ENCODE peak calls at places on chromosomes 4 and X, in four cellular contexts. K is ovary, M is caudate nucleus, Z is osteoblast. S is an unnamed sample.

GRCh38 chr4:137934921-137935320 is 307.2 kb downstream of the SLC7A11 start:
- DNase-seq in K (no peak), M (no peak), Z (no peak), S (no peak)

GRCh38 chr4:161704653-161705052 is 459.1 kb downstream of the FSTL5 start:
- DNase-seq in K (no peak), M (no peak), Z (no peak), S (no peak)

GRCh38 chr4:183264614-183265013 is 55.5 kb downstream of the CLDN22 start:
- DNase-seq in K (no peak), M (no peak), Z (no peak), S (no peak)

GRCh38 chrX:72123471-72124185 is 8.1 kb downstream of the RTL5 start:
- DNase-seq in K (no peak), M (no peak), Z (peak), S (peak)

GRCh38 chr4:112916868-112917267 is 132.6 kb upstream of the ANK2 start:
- DNase-seq in K (no peak), M (no peak), Z (peak), S (no peak)

GRCh38 chr4:182533948-182534347 is 290.7 kb downstream of the TENM3 start:
- DNase-seq in K (no peak), M (no peak), Z (no peak), S (no peak)

GRCh38 chr4:96649536-96649935 is 809.6 kb downstream of the PDHA2 start:
- DNase-seq in K (no peak), M (no peak), Z (no peak), S (no peak)

GRCh38 chr4:39324897-39325613 is 41.1 kb downstream of the RFC1 start:
- DNase-seq in K (no peak), M (no peak), Z (no peak), S (no peak)

GRCh38 chr4:145531193-145531592 is 49.5 kb downstream of the SMAD1 start:
- DNase-seq in K (no peak), M (no peak), Z (no peak), S (peak)

GRCh38 chrX:123859409-123859827 is 435 bp upstream of the XIAP start:
- DNase-seq in K (peak), M (peak), Z (peak), S (no peak)

GRCh38 chr4:93201471-93201870 is 627.1 kb upstream of the ATOH1 start:
- DNase-seq in K (no peak), M (no peak), Z (no peak), S (no peak)

GRCh38 chrX:2696698-2697215 is 5.7 kb downstream of the CD99 start:
- DNase-seq in K (no peak), M (no peak), Z (peak), S (no peak)

GRCh38 chrX:4451591-4451990 is 738.1 kb upstream of the PRKX start:
- DNase-seq in K (no peak), M (no peak), Z (no peak), S (no peak)

GRCh38 chrX:12139934-12140611 is 1.8 kb downstream of the FRMPD4 start:
- DNase-seq in K (no peak), M (no peak), Z (no peak), S (no peak)

GRCh38 chr4:110614173-110614948 is 8.5 kb downstream of the PITX2 start:
- DNase-seq in K (no peak), M (no peak), Z (no peak), S (no peak)

GRCh38 chr4:168724960-168725359 is 228.1 kb downstream of the PALLD start:
- DNase-seq in K (no peak), M (no peak), Z (peak), S (no peak)

GRCh38 chr4:168723569-168723968 is 226.7 kb downstream of the PALLD start:
- DNase-seq in K (no peak), M (no peak), Z (peak), S (no peak)

GRCh38 chr4:168724243-168724642 is 227.4 kb downstream of the PALLD start:
- DNase-seq in K (no peak), M (no peak), Z (no peak), S (no peak)

GRCh38 chr4:168722391-168722790 is 225.5 kb downstream of the PALLD start:
- DNase-seq in K (no peak), M (no peak), Z (no peak), S (no peak)

DNA sequence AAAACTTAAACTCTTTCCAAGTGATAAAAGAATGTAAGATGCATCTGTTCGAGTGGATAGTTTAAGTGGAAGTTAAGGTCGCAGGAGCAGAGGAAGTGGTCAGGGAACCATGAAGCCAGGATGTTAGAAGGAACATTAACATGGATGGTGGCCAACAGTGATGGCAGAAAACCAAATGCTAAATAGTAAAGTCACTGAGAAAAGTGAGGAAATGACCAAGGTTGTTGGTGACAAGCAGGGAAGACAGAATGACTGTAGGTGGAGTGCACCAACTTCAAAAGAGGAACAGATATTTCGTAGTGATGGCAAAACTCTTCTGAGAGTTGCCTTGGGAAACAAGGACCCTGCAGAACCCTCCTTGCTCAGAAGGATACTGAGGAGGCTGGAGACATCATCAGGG is 226.2 kb downstream of the PALLD start:
- DNase-seq in K (no peak), M (no peak), Z (peak), S (peak)
- H3K27ac ChIP-seq in K (no peak), M (no peak), Z (peak), S (peak)

GRCh38 chrX:13808293-13808692 is 8.6 kb downstream of the GPM6B start:
- DNase-seq in K (no peak), M (no peak), Z (no peak), S (no peak)
- H3K27ac ChIP-seq in K (no peak), M (peak), Z (no peak), S (no peak)

GRCh38 chr4:40492747-40493146 is 136.9 kb downstream of the RBM47 start:
- DNase-seq in K (no peak), M (no peak), Z (no peak), S (no peak)
- H3K27ac ChIP-seq in K (no peak), M (no peak), Z (no peak), S (peak)

GRCh38 chr4:90442619-90443018 is 315.4 kb downstream of the CCSER1 start:
- DNase-seq in K (no peak), M (no peak), Z (no peak), S (no peak)

GRCh38 chr4:90441770-90442169 is 314.6 kb downstream of the CCSER1 start:
- DNase-seq in K (no peak), M (no peak), Z (no peak), S (no peak)

GRCh38 chr4:90443231-90443630 is 316.0 kb downstream of the CCSER1 start:
- DNase-seq in K (no peak), M (no peak), Z (no peak), S (no peak)

GRCh38 chr4:90445380-90445779 is 318.2 kb downstream of the CCSER1 start:
- DNase-seq in K (no peak), M (no peak), Z (no peak), S (no peak)

DNA sequence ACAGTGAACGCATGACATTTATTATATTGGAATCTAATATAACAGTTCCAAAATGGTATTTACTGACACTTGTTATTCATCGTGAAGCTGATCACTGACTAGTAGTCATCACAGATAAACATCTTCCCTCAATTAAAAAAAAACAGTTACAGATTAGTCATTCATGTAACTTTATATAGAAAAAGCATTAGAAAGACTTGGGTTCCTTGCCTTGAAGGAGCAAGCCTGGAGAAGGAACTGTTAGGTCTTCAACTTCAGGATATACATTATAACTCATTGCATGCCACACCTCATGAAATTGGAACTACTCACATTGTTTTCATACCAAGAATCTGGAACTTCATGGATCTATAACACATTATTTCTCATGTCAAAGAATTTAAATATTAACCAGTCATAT is 317.7 kb downstream of the CCSER1 start:
- DNase-seq in K (no peak), M (no peak), Z (no peak), S (no peak)
- H3K27ac ChIP-seq in K (no peak), M (no peak), Z (no peak), S (no peak)

GRCh38 chr4:1804638-1805492 is 11.8 kb downstream of the FGFR3 start:
- DNase-seq in K (no peak), M (no peak), Z (no peak), S (no peak)
- H3K27ac ChIP-seq in K (no peak), M (no peak), Z (no peak), S (no peak)

GRCh38 chr4:87003266-87003665 is 68.5 kb downstream of the AFF1 start:
- DNase-seq in K (no peak), M (no peak), Z (no peak), S (no peak)
- H3K27ac ChIP-seq in K (no peak), M (no peak), Z (no peak), S (peak)

DNA sequence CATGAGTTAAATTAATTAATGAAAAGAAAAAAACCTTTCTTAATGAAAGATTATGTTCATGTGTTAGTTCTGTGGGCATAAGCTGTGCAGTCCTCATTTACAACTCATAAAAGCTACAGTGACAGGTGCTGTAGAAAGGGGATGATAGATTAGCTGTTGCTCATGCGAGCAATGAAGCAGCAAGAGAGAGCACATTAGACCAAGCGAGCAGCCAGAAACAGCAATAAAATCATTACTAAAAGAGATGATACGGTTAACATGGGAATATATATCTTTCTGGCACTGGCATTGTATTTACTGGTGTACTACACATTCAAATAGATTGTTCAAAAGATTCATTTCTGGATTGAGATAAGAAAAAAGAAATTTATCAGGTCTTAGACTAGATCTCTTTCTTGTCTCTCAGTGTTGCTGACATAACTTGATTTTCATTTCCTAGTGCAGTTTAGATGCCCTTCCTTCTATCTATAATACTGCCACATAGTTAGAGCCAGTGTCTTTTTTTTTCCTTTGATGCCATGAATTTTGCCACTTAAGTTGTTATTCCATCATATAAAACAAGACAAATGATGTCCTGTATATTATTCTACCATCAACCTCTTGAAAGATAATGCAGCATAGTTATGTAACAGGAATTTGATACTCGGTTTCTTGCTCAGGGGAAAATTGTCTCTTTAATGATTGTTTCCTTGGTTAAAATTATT is 164.6 kb downstream of the BANK1 start:
- DNase-seq in K (no peak), M (no peak), Z (no peak), S (no peak)
- H3K27ac ChIP-seq in K (no peak), M (no peak), Z (no peak), S (no peak)